ENCODE peak calls at places on chromosomes 6 and 20, in eight cellular contexts. C, N, B, J, T, X, O and A are unnamed samples.

GRCh38 chr20:5730131-5730530 is 20.1 kb upstream of the SHLD1 start:
- DNase-seq in C (no peak), N (no peak), J (no peak), O (no peak), B (no peak), X (no peak), T (no peak), A (no peak)

GRCh38 chr6:134920422-134920821 is 29.5 kb downstream of the ALDH8A1 start:
- DNase-seq in B (no peak), C (no peak), J (no peak), N (no peak), O (no peak), T (no peak), X (no peak), A (no peak)

GRCh38 chr20:10359621-10360040 is 74.4 kb downstream of the MKKS start:
- DNase-seq in B (no peak), X (peak; percentile 34), J (no peak), T (no peak), C (peak; percentile 32), O (no peak), N (no peak), A (no peak)

GRCh38 chr20:709421-709820 is 33.8 kb upstream of the SCRT2 start:
- DNase-seq in B (peak; percentile 58), X (peak; percentile 16), C (no peak), J (no peak), T (no peak), N (no peak), O (no peak), A (no peak)

GRCh38 chr20:13749811-13750210 is 34.9 kb downstream of the ESF1 start:
- DNase-seq in J (no peak), T (no peak), O (no peak), B (no peak), X (no peak), N (no peak), C (no peak), A (no peak)

GRCh38 chr6:138588805-138589434 is 89.6 kb upstream of the NHSL1 start:
- DNase-seq in C (peak; percentile 89), T (peak; percentile 74), O (peak; percentile 88), J (no peak), X (peak; percentile 69), B (peak; percentile 66), N (no peak), A (no peak)

GRCh38 chr6:16361121-16361520 is 122.7 kb downstream of the GMPR start:
- DNase-seq in T (no peak), O (no peak), J (no peak), X (no peak), B (no peak), C (no peak), N (no peak), A (no peak)

GRCh38 chr20:18739785-18740184 is 73.8 kb upstream of the SCP2D1 start:
- DNase-seq in C (peak; percentile 86), O (peak; percentile 80), T (no peak), N (no peak), B (peak; percentile 20), X (no peak), J (no peak), A (no peak)

GRCh38 chr6:101716810-101717209 is 323.3 kb downstream of the GRIK2 start:
- DNase-seq in C (no peak), O (no peak), J (no peak), X (no peak), B (no peak), T (no peak), N (no peak), A (no peak)

GRCh38 chr20:17390655-17391054 is 140.5 kb downstream of the BFSP1 start:
- DNase-seq in J (no peak), B (no peak), T (no peak), C (no peak), X (no peak), N (no peak), O (no peak), A (no peak)

GRCh38 chr6:169806718-169807117 is 55.3 kb downstream of the ERMARD start:
- DNase-seq in O (no peak), B (no peak), X (no peak), J (no peak), N (no peak), C (no peak), T (no peak), A (no peak)

GRCh38 chr6:156878688-156879087 is 101.5 kb downstream of the ARID1B start:
- DNase-seq in T (no peak), C (no peak), B (no peak), J (no peak), O (no peak), X (no peak), N (no peak), A (no peak)

GRCh38 chr6:34074064-34074739 is 71.7 kb downstream of the GRM4 start:
- DNase-seq in X (no peak), B (no peak), N (no peak), C (no peak), J (no peak), T (no peak), O (no peak), A (no peak)

GRCh38 chr6:112235956-112236355 is 18.4 kb downstream of the LAMA4 start:
- DNase-seq in J (no peak), T (no peak), X (no peak), C (peak; percentile 78), O (peak; percentile 90), B (no peak), N (no peak), A (no peak)

GRCh38 chr20:63934271-63935068 is 21.7 kb downstream of the UCKL1 start:
- DNase-seq in N (no peak), J (no peak), O (no peak), C (no peak), B (peak; percentile 6), X (no peak), T (no peak), A (no peak)

GRCh38 chr20:58393299-58393698 is 4.3 kb downstream of the VAPB start:
- DNase-seq in X (no peak), B (no peak), C (peak; percentile 50), T (no peak), J (no peak), N (no peak), O (no peak), A (no peak)

DNA sequence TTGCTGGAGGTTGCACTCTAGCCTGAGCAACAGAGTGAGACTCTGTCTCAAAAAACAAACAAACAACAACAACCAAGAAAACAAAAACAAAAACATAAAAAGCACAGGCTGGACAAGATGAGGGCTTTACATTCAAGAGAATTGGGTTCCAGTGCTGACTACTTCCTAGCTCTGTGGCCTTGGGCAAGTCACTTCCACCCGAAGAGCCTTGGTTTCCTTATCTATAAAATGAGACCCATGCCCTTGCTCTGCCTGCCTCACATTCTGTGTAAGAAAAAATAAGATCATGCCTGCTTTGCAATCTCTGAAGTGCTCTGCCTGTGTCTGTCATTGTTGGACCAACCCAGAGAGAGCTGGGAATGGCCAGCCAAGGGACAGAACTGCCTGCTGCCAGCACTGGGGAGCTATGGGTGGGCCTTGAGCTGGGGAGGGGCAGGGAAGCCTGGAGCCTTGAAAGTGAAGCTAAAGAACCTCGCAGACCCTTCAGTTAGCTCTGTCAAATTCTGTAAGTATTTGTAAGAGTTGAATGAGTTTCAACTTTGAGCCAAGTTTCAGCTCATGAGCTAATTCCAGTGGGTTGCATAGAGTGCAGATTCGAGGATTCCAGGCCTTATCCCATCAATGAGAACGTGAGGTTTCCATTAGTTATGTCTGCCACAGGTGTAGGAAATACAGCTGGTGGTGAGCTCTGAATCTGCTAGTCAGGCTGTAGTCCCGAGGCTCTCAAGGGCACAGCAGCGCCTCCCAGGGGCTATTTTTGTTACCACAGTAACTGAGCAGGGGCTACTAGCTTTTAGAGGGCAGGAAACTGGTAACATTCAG is 93.2 kb downstream of the DLGAP4 start:
- DNase-seq in N (peak; percentile 5), B (peak; percentile 48), C (no peak), X (peak; percentile 78), O (peak; percentile 33), J (no peak), T (peak; percentile 39), A (no peak)
- TF ChIP-seq CTCF in N (peak; percentile 64), B (peak; percentile 10), C (no peak), X (peak; percentile 77), O (peak; percentile 49), J (peak; percentile 18), T (peak; percentile 76), A (peak; percentile 51)

DNA sequence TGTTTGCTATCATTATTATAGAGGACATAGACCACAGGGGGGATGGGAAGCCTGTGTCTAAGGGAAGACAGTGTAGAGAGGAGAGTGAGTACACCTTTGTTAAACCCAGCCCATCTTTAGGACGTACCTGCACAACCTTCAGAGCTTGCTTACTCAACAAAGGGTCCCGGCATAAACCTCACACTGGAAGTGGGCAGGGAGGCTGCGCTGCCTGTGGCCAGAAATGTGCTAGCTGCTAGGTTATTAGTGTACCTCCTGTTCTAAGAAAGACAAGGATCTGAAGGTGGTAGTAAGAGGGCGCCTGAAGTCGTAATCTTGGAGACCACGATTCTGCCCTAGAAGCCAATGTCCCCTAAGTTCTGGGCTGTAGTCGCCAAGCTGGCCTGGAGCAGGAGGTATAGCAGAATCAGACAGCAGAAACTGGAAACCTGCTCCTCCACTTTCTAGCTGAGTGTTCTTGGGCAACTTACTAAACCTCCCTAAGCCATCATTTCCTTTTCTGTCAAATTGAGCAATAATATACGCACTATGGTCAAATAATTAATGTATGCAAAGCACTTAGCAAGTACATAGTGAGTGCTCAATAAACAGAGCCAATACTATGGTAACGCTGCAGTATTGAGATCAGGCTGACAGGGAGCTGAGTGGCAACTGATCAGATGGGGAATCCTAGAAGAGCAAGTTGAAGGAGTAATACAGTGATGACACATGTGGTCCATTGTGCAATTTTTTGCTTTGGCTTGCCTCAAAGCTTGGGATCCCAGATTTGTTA is 16.8 kb upstream of the AKIRIN2 start:
- DNase-seq in O (peak; percentile 50), B (no peak), N (no peak), C (peak; percentile 41), T (no peak), J (no peak), X (peak; percentile 51), A (no peak)
- H3K4me3 ChIP-seq in O (no peak overlapping the region), B (no peak overlapping the region), N (no peak overlapping the region), C (no peak overlapping the region), T (no peak overlapping the region), J (no peak overlapping the region), X (no peak overlapping the region), A (no peak overlapping the region)

DNA sequence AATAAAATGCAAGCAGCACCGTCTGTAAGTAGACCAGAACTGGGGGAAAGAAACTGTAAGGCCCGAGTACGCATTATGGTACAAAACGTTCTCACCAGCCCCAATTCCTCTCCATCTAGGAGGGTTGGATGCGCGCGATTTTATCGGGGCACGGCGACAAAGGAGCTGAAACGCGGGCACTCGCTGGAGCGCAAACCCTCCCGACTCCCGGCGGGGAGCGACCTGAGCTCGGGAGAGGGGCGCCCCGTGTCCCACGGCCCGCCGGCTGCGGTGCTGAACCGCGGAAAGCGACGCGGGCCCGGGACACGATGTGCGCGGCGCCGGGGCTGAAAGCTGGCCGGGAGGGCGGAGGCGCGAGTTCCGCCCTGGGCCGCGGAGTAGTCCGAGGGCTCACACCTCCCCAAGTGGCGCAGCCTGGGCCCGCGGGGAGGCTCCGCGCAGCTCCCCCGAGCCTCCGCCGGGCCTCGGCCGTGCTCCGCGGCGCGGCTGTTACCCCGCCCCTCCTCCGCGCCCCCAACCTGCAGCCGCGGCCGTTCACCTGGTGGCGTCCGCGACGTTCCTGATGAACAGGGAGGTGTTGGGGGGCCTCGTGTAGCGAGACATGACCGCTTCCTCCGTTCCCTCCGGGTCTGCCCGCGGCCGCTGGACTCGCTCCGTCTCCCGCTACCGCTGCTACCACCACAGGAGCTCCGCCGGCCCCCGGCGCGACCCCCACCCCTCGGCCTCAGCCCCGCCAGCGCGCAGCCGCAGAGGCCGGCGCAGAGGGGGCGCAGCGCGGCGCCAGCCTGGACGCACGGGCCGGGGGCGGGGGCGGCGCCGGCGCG is at the start of gene SRSF12:
- DNase-seq in C (peak; percentile 26), T (no peak), N (no peak), B (peak; percentile 55), J (peak; percentile 66), O (peak; percentile 48), X (no peak), A (no peak)
- TF ChIP-seq CTCF in C (no peak), T (no peak), N (no peak), B (no peak), J (no peak), O (no peak), X (no peak), A (no peak)

GRCh38 chr6:161217631-161218030 is 56.2 kb downstream of the AGPAT4 start:
- DNase-seq in C (no peak), B (no peak), O (no peak), T (no peak), J (no peak), N (no peak), X (no peak), A (no peak)
- H3K4me3 ChIP-seq in C (no peak overlapping the region), B (no peak overlapping the region), O (no peak overlapping the region), T (no peak overlapping the region), J (no peak overlapping the region), N (no peak overlapping the region), X (no peak overlapping the region), A (no peak overlapping the region)